ENCODE peak calls at places on chromosomes 12 and 14, in ten cellular contexts. U is neural crest cell, V is activated gamma-delta T cell treated with Interleukin-2 at 50 U/mL for 16 hours, K is fibroblast of lung, Z is myocyte, B is NCI-H1417, C is LoVo, W is type B pancreatic cell, M is ovary, L is EH. G is an unnamed sample.

GRCh38 chr12:69459477-69459876 is 10.7 kb upstream of the FRS2 start:
- DNase-seq in U (no peak), V (no peak), K (no peak), Z (no peak), B (no peak), C (no peak), W (no peak), M (no peak), L (no peak), G (no peak)

GRCh38 chr14:104600141-104600643 is 4.4 kb downstream of the TMEM179 start:
- DNase-seq in U (no peak), V (no peak), K (no peak), Z (peak), B (peak), C (no peak), W (no peak), M (no peak), L (peak), G (no peak)

GRCh38 chr12:66963901-66964300 is 285.0 kb upstream of the GRIP1 start:
- DNase-seq in U (no peak), V (no peak), K (peak), Z (no peak), B (no peak), C (no peak), W (no peak), M (no peak), L (no peak), G (no peak)

GRCh38 chr12:3962661-3963483 is 89.7 kb upstream of the PARP11 start:
- DNase-seq in U (no peak), V (peak), K (no peak), Z (no peak), B (no peak), C (no peak), W (no peak), M (no peak), L (no peak), G (peak)

GRCh38 chr14:92646952-92647461 is 101.4 kb downstream of the LGMN start:
- DNase-seq in U (no peak), V (no peak), K (peak), Z (no peak), B (no peak), C (no peak), W (no peak), M (no peak), L (peak), G (no peak)

GRCh38 chr14:77275041-77275854 is 4.2 kb upstream of the NGB start:
- DNase-seq in U (no peak), V (no peak), K (no peak), Z (no peak), B (no peak), C (no peak), W (no peak), M (no peak), L (no peak), G (no peak)

GRCh38 chr14:68518910-68519686 is 273.8 kb downstream of the ZFP36L1 start:
- DNase-seq in U (no peak), V (no peak), K (no peak), Z (peak), B (no peak), C (peak), W (no peak), M (peak), L (no peak), G (no peak)

GRCh38 chr12:122081108-122081696 is 2.6 kb downstream of the MLXIP start:
- DNase-seq in U (no peak), V (no peak), K (peak), Z (peak), B (no peak), C (no peak), W (no peak), M (no peak), L (peak), G (no peak)

GRCh38 chr14:27386391-27386790 is 788.6 kb upstream of the NOVA1 start:
- DNase-seq in U (no peak), V (no peak), K (peak), Z (no peak), B (no peak), C (no peak), W (no peak), M (no peak), L (no peak), G (no peak)

GRCh38 chr14:65847065-65847847 is 434.7 kb downstream of the FUT8 start:
- DNase-seq in U (no peak), V (peak), K (no peak), Z (no peak), B (no peak), C (no peak), W (no peak), M (no peak), L (no peak), G (peak)

GRCh38 chr14:37848985-37849605 is 253.7 kb downstream of the TTC6 start:
- DNase-seq in U (no peak), V (no peak), K (no peak), Z (no peak), B (no peak), C (no peak), W (no peak), M (no peak), L (no peak), G (no peak)

GRCh38 chr14:26773906-26774593 is 176.2 kb upstream of the NOVA1 start:
- DNase-seq in U (no peak), V (no peak), K (peak), Z (no peak), B (no peak), C (no peak), W (no peak), M (no peak), L (no peak), G (no peak)

GRCh38 chr12:2240984-2241383 is 188.2 kb downstream of the CACNA1C start:
- DNase-seq in U (no peak), V (no peak), K (no peak), Z (no peak), B (no peak), C (no peak), W (no peak), M (no peak), L (no peak), G (no peak)

GRCh38 chr14:49512147-49512551 is 74.0 kb downstream of the RPS29 start:
- DNase-seq in U (no peak), V (no peak), K (peak), Z (peak), B (no peak), C (peak), W (no peak), M (no peak), L (peak), G (no peak)

GRCh38 chr12:3165311-3165931 is 88.2 kb downstream of the TSPAN9 start:
- DNase-seq in U (no peak), V (no peak), K (no peak), Z (no peak), B (no peak), C (no peak), W (no peak), M (no peak), L (no peak), G (no peak)

GRCh38 chr12:18320036-18320617 is 58.8 kb downstream of the PIK3C2G start:
- DNase-seq in U (peak), V (no peak), K (peak), Z (peak), B (peak), C (peak), W (no peak), M (no peak), L (peak), G (peak)

GRCh38 chr12:34402228-34402898 is 380.1 kb downstream of the ALG10 start:
- DNase-seq in U (no peak), V (peak), K (no peak), Z (no peak), B (no peak), C (no peak), W (peak), M (peak), L (no peak), G (no peak)

GRCh38 chr14:93987376-93987775 is 9.7 kb upstream of the CCDC197 start:
- DNase-seq in U (no peak), V (no peak), K (no peak), Z (no peak), B (no peak), C (no peak), W (no peak), M (no peak), L (no peak), G (no peak)

G was measured in KBM-7.